ENCODE peak calls at places on chromosome 14, in ten cellular contexts. Q is IMR-90, L is GM23338, T is lower lobe of right lung, P is right lobe of liver, I is Peyer's patch, U is H1, N is lung, M is astrocyte of the spinal cord, O is OCI-LY7. S is an unnamed sample.

GRCh38 chr14:104700747-104701215 is 11.4 kb downstream of the INF2 start:
- DNase-seq in Q (no peak), L (peak), T (no peak), P (no peak), I (no peak), U (no peak), N (no peak), M (no peak), O (no peak), S (no peak)

GRCh38 chr14:75939200-75939599 is 42.6 kb downstream of the TGFB3 start:
- DNase-seq in Q (no peak), L (no peak), T (no peak), P (no peak), I (no peak), U (no peak), N (no peak), M (no peak), O (no peak), S (no peak)

GRCh38 chr14:37931998-37932397 is 275.7 kb upstream of the SSTR1 start:
- DNase-seq in Q (no peak), L (peak), T (no peak), P (no peak), I (no peak), U (no peak), N (no peak), M (no peak), O (no peak), S (no peak)

GRCh38 chr14:46582826-46583225 is 68.8 kb downstream of the RPL10L start:
- DNase-seq in Q (no peak), L (no peak), T (no peak), P (no peak), I (no peak), U (no peak), N (no peak), M (no peak), O (no peak), S (no peak)

GRCh38 chr14:105039458-105040205 is 18.7 kb upstream of the CDCA4 start:
- DNase-seq in Q (no peak), L (no peak), T (peak), P (no peak), I (no peak), U (no peak), N (no peak), M (no peak), O (no peak), S (no peak)

GRCh38 chr14:44530482-44530881 is 23.4 kb upstream of the FSCB start:
- DNase-seq in Q (no peak), L (no peak), T (no peak), P (no peak), I (no peak), U (no peak), N (no peak), M (no peak), O (no peak), S (no peak)

GRCh38 chr14:99036594-99037293 is 235.3 kb downstream of the BCL11B start:
- DNase-seq in Q (no peak), L (no peak), T (peak), P (peak), I (no peak), U (no peak), N (no peak), M (no peak), O (no peak), S (no peak)

GRCh38 chr14:70808402-70809237 is 693 bp downstream of the MAP3K9 start:
- DNase-seq in Q (no peak), L (peak), T (peak), P (peak), I (peak), U (peak), N (peak), M (no peak), O (peak), S (peak)

GRCh38 chr14:36383674-36384421 is 63.4 kb upstream of the MBIP start:
- DNase-seq in Q (no peak), L (no peak), T (peak), P (peak), I (no peak), U (no peak), N (peak), M (no peak), O (no peak), S (no peak)

DNA sequence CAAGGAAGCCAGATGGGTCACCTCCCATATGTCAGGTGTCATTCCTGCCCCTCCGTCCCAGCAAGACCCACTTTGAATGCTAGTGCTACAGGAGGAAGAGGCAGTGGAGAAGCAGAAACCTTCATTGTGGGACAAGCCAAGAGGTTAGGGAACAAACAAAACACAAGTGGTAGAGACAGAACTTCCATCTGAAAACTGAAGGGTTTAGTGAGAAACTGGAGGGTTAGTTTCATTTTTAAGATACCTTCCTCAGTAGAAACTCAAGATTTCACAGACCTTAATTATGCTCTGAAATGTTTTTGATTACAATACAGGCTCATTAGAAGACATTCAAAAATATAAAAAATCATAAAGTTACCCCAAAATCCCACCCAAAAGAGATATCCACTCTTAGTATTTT is 24.3 kb downstream of the DMAC2L start:
- DNase-seq in Q (no peak), L (peak), T (no peak), P (no peak), I (no peak), U (no peak), N (no peak), M (no peak), O (no peak), S (no peak)
- TF ChIP-seq CTCF in Q (no peak), L (no peak), T (no peak), P (no peak), I (no peak), U (no peak), N (no peak), M (no peak), O (no peak), S (no peak)

GRCh38 chr14:21940887-21941855 is 267.6 kb upstream of the OR4E1 start:
- DNase-seq in Q (peak), L (peak), T (no peak), P (no peak), I (peak), U (no peak), N (no peak), M (peak), O (peak), S (no peak)
- TF ChIP-seq CTCF in Q (peak), L (peak), T (peak), P (peak), I (peak), U (peak), N (no peak), M (peak), O (peak), S (no peak)

GRCh38 chr14:22382955-22383354 is 206.1 kb downstream of the DAD1 start:
- DNase-seq in Q (no peak), L (no peak), T (no peak), P (no peak), I (no peak), U (no peak), N (no peak), M (no peak), O (no peak), S (no peak)
- TF ChIP-seq CTCF in Q (no peak), L (no peak), T (no peak), P (no peak), I (no peak), U (no peak), N (no peak), M (no peak), O (no peak), S (no peak)

DNA sequence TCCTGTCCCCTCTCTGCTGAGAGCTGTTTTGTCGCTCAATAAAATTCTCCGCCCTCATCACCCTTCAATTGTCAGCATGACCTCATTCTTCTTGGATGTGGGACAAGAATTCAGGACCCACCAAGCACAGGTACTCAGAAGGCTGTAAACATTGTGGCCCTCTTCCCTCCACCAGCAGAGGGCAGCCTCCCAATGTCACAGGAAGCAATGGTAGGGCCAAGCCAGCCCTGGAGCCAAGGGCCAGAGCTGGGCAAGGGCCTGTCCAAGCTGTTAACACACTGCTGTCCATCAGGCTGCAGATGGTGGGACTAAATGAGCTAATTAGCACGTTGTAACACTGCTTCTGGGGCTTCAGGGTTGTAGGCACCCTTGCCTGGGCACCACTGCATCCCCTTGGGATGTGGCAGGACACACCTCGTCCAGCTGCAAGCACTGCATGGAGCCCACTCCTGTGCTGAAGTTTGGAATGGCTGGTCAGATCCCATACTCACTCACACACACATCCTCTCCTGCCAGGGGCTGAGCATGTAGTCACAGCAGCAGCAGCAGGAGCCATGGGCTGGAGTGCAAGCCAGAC is 62.7 kb upstream of the HECTD1 start:
- DNase-seq in Q (no peak), L (peak), T (peak), P (no peak), I (no peak), U (peak), N (peak), M (no peak), O (peak), S (no peak)
- TF ChIP-seq CTCF in Q (peak), L (peak), T (peak), P (peak), I (peak), U (peak), N (no peak), M (no peak), O (peak), S (peak)

DNA sequence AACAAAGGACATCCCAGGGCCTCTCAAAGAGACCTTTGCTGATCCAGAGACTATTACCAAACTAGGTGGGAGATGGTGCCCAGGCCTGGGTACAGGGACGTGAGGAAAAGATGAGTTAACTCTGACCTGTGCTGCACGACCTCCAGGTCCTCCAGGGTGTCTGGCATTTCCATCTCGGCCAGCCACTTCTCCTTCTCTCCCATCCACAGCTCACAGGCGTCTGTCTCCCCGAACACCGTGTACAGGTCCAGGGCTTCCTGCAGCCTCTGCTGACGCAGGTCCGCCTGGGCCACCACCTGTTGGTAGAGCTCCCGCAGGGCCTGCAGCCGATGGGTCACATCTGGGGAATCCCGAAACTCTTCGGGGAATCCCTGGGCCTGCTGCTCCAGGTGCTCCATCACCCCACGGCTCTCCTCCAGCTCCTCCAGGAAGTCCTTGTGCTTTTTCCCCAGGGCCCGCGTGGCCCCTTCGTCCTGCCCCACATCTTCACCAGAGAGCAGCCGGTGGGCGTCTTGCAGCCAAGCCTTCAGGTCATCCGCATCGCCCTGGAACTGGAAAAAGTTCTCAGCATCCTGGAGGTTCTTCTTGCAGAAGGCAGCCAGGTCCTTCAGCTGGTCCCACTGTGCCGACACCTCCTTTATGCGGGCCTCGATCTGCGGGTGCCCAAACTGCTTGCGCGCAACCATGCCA is 86.7 kb downstream of the SPTB start:
- DNase-seq in Q (no peak), L (no peak), T (no peak), P (no peak), I (no peak), U (no peak), N (no peak), M (no peak), O (no peak), S (no peak)
- TF ChIP-seq CTCF in Q (no peak), L (no peak), T (no peak), P (no peak), I (no peak), U (no peak), N (no peak), M (no peak), O (no peak), S (no peak)

DNA sequence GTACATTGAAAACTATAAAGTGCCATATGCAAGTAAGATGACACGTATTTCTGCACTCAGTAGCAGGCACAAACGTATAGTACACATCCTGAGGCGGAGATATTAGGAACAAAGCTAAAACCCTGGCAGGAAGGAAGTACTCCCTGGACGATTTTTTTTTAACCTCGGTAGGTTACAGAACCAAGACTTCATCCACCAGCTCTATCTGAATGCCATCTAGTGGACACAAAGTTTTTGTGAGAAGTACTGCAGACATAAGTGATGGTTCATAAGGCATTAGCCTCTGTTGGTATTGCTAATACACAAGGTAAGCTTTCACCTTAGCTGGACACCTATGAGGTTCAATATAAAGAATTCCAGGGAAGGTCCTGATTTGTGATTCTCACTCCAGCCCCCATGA is 83.0 kb upstream of the CCDC196 start:
- DNase-seq in Q (peak), L (peak), T (no peak), P (no peak), I (no peak), U (no peak), N (no peak), M (peak), O (peak), S (peak)
- TF ChIP-seq CTCF in Q (no peak), L (peak), T (peak), P (peak), I (peak), U (peak), N (no peak), M (peak), O (peak), S (peak)

GRCh38 chr14:93112891-93113677 is 2.6 kb downstream of the ITPK1 start:
- DNase-seq in Q (peak), L (peak), T (peak), P (peak), I (peak), U (peak), N (peak), M (peak), O (peak), S (peak)
- TF ChIP-seq CTCF in Q (peak), L (peak), T (peak), P (peak), I (peak), U (peak), N (peak), M (peak), O (peak), S (peak)

DNA sequence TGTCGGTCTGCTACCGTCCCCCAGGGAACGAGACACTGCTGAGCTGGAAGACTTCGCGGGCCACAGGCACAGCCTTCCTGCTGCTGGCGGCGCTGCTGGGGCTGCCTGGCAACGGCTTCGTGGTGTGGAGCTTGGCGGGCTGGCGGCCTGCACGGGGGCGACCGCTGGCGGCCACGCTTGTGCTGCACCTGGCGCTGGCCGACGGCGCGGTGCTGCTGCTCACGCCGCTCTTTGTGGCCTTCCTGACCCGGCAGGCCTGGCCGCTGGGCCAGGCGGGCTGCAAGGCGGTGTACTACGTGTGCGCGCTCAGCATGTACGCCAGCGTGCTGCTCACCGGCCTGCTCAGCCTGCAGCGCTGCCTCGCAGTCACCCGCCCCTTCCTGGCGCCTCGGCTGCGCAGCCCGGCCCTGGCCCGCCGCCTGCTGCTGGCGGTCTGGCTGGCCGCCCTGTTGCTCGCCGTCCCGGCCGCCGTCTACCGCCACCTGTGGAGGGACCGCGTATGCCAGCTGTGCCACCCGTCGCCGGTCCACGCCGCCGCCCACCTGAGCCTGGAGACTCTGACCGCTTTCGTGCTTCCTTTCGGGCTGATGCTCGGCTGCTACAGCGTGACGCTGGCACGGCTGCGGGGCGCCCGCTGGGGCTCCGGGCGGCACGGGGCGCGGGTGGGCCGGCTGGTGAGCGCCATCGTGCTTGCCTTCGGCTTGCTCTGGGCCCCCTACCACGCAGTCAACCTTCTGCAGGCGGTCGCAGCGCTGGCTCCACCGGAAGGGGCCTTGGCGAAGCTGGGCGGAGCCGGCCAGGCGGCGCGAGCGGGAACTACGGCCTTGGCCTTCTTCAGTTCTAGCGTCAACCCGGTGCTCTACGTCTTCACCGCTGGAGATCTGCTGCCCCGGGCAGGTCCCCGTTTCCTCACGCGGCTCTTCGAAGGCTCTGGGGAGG is at the start of gene LTB4R:
- DNase-seq in Q (peak), L (peak), T (peak), P (peak), I (peak), U (no peak), N (peak), M (peak), O (peak), S (peak)
- TF ChIP-seq CTCF in Q (peak), L (no peak), T (peak), P (peak), I (peak), U (no peak), N (no peak), M (peak), O (peak), S (peak)

DNA sequence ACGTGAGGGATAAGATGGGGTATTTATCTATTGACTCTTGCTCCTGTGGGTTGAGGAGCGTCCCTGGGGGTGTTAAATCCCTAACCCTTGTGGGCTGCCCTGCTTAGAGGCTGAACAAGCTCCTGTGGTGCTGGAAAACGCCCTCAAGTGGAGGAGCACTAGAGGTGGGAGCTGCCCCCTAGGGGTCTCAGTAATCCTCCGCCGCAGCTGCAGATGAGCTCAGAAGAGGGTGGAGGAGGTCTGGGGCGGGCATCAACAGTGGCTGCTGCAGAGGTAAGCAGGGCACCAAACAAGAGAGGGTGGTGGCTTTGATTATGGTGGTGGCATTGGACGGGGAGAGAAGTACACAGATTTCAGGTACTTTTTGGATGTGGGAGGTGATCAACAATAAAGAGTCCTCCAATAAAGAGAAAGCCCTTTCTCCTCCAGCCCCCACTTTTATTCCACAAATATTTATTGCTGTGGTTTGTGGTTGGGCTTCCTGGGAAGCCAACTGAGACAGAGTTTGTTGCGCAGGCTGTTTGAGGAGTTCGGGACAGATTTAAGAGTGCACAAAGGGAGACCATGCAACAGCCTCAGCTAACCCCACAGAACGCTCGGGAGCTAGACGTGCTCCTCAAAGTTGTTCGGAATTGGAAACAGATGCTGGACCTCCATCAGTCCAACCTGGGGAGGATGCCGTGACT is 179.9 kb downstream of the ADCK1 start:
- DNase-seq in Q (no peak), L (peak), T (no peak), P (no peak), I (no peak), U (peak), N (no peak), M (peak), O (peak), S (no peak)
- TF ChIP-seq CTCF in Q (no peak), L (peak), T (no peak), P (no peak), I (no peak), U (peak), N (no peak), M (no peak), O (peak), S (no peak)

GRCh38 chr14:58401587-58401986 is 5.9 kb downstream of the TOMM20L start:
- DNase-seq in Q (no peak), L (peak), T (no peak), P (no peak), I (no peak), U (no peak), N (no peak), M (no peak), O (peak), S (no peak)
- TF ChIP-seq CTCF in Q (no peak), L (peak), T (no peak), P (no peak), I (no peak), U (peak), N (no peak), M (peak), O (peak), S (peak)

S was measured in GM20000.